ENCODE peak calls at places on chromosomes 13 and 19, in seven cellular contexts. One of them, this sample, is unnamed.

GRCh38 chr19:27794444-27795042 is 1418.4 kb downstream of the UQCRFS1 start:
- DNase-seq in aorta: no peak
- DNase-seq in esophagus squamous epithelium: no peak
- DNase-seq in pancreas: no peak
- DNase-seq in kidney: peak; percentile 75
- DNase-seq in tibial artery: no peak
- DNase-seq in A549: no peak
- DNase-seq in this sample: peak; percentile 37

GRCh38 chr13:106533940-106534843 is 1.3 kb downstream of the EFNB2 start:
- DNase-seq in pancreas: peak; percentile 47
- DNase-seq in aorta: peak; percentile 71
- DNase-seq in esophagus squamous epithelium: no peak
- DNase-seq in A549: no peak
- DNase-seq in kidney: peak; percentile 81
- DNase-seq in tibial artery: peak; percentile 73
- DNase-seq in this sample: no peak

GRCh38 chr13:101408992-101409656 is 7.2 kb downstream of the NALCN start:
- DNase-seq in tibial artery: no peak
- DNase-seq in A549: no peak
- DNase-seq in pancreas: no peak
- DNase-seq in aorta: no peak
- DNase-seq in esophagus squamous epithelium: no peak
- DNase-seq in kidney: no peak
- DNase-seq in this sample: no peak

GRCh38 chr19:41993612-41994483 is at the start of gene ATP1A3:
- DNase-seq in kidney: no peak
- DNase-seq in esophagus squamous epithelium: no peak
- DNase-seq in A549: peak; percentile 99
- DNase-seq in aorta: no peak
- DNase-seq in tibial artery: no peak
- DNase-seq in pancreas: peak; percentile 49
- DNase-seq in this sample: no peak

GRCh38 chr13:114283581-114283980 is 2.2 kb downstream of the UPF3A start:
- DNase-seq in kidney: no peak
- DNase-seq in pancreas: no peak
- DNase-seq in A549: no peak
- DNase-seq in aorta: no peak
- DNase-seq in tibial artery: no peak
- DNase-seq in esophagus squamous epithelium: no peak
- DNase-seq in this sample: no peak

GRCh38 chr19:46609511-46610412 is 8.6 kb downstream of the CALM3 start:
- DNase-seq in kidney: peak; percentile 62
- DNase-seq in aorta: peak; percentile 49
- DNase-seq in tibial artery: peak; percentile 61
- DNase-seq in pancreas: no peak
- DNase-seq in A549: no peak
- DNase-seq in esophagus squamous epithelium: no peak
- DNase-seq in this sample: no peak

GRCh38 chr13:37540228-37540627 is 58.3 kb downstream of the POSTN start:
- DNase-seq in tibial artery: no peak
- DNase-seq in A549: no peak
- DNase-seq in esophagus squamous epithelium: no peak
- DNase-seq in pancreas: no peak
- DNase-seq in aorta: no peak
- DNase-seq in kidney: no peak
- DNase-seq in this sample: no peak

GRCh38 chr19:9586764-9587163 is 2.5 kb upstream of the ZNF121 start:
- DNase-seq in tibial artery: no peak
- DNase-seq in pancreas: peak; percentile 45
- DNase-seq in aorta: peak; percentile 60
- DNase-seq in kidney: no peak
- DNase-seq in A549: no peak
- DNase-seq in esophagus squamous epithelium: no peak
- DNase-seq in this sample: peak; percentile 26

GRCh38 chr13:112877066-112877465 is 91.9 kb upstream of the MCF2L start:
- DNase-seq in tibial artery: no peak
- DNase-seq in A549: no peak
- DNase-seq in esophagus squamous epithelium: no peak
- DNase-seq in aorta: no peak
- DNase-seq in pancreas: no peak
- DNase-seq in kidney: peak; percentile 45
- DNase-seq in this sample: no peak

GRCh38 chr13:51977606-51978005 is 33.6 kb downstream of the ATP7B start:
- DNase-seq in pancreas: no peak
- DNase-seq in kidney: no peak
- DNase-seq in esophagus squamous epithelium: no peak
- DNase-seq in aorta: no peak
- DNase-seq in A549: no peak
- DNase-seq in tibial artery: no peak
- DNase-seq in this sample: no peak

GRCh38 chr13:94431569-94431968 is 47.9 kb downstream of the DCT start:
- DNase-seq in kidney: no peak
- DNase-seq in aorta: no peak
- DNase-seq in esophagus squamous epithelium: no peak
- DNase-seq in tibial artery: no peak
- DNase-seq in A549: no peak
- DNase-seq in pancreas: no peak
- DNase-seq in this sample: no peak

GRCh38 chr19:41144403-41144802 is 30.2 kb downstream of the CYP2F1 start:
- DNase-seq in kidney: no peak
- DNase-seq in tibial artery: peak; percentile 80
- DNase-seq in A549: peak; percentile 85
- DNase-seq in esophagus squamous epithelium: peak; percentile 15
- DNase-seq in pancreas: peak; percentile 79
- DNase-seq in aorta: peak; percentile 88
- DNase-seq in this sample: peak; percentile 50

GRCh38 chr19:16496613-16496983 is 404 bp downstream of the C19orf44 start:
- DNase-seq in esophagus squamous epithelium: no peak
- DNase-seq in kidney: no peak
- DNase-seq in pancreas: no peak
- DNase-seq in tibial artery: peak; percentile 75
- DNase-seq in aorta: no peak
- DNase-seq in A549: no peak
- DNase-seq in this sample: no peak

GRCh38 chr13:87903568-87903967 is 232.4 kb downstream of the SLITRK5 start:
- DNase-seq in esophagus squamous epithelium: no peak
- DNase-seq in A549: no peak
- DNase-seq in tibial artery: no peak
- DNase-seq in kidney: no peak
- DNase-seq in aorta: no peak
- DNase-seq in pancreas: no peak
- DNase-seq in this sample: no peak

GRCh38 chr19:30694156-30694555 is 322.0 kb downstream of the ZNF536 start:
- DNase-seq in esophagus squamous epithelium: no peak
- DNase-seq in kidney: no peak
- DNase-seq in tibial artery: no peak
- DNase-seq in aorta: no peak
- DNase-seq in pancreas: no peak
- DNase-seq in A549: no peak
- DNase-seq in this sample: no peak

GRCh38 chr13:95228130-95228529 is 73.1 kb downstream of the ABCC4 start:
- DNase-seq in tibial artery: no peak
- DNase-seq in A549: no peak
- DNase-seq in pancreas: no peak
- DNase-seq in kidney: no peak
- DNase-seq in aorta: no peak
- DNase-seq in esophagus squamous epithelium: no peak
- DNase-seq in this sample: no peak

GRCh38 chr19:19185853-19186728 is 5.9 kb downstream of the BORCS8 start:
- DNase-seq in esophagus squamous epithelium: no peak
- DNase-seq in tibial artery: no peak
- DNase-seq in kidney: no peak
- DNase-seq in pancreas: no peak
- DNase-seq in A549: no peak
- DNase-seq in aorta: no peak
- DNase-seq in this sample: no peak

GRCh38 chr13:30181856-30182651 is 125.3 kb downstream of the KATNAL1 start:
- DNase-seq in esophagus squamous epithelium: no peak
- DNase-seq in tibial artery: no peak
- DNase-seq in aorta: no peak
- DNase-seq in kidney: no peak
- DNase-seq in pancreas: no peak
- DNase-seq in A549: no peak
- DNase-seq in this sample: no peak

GRCh38 chr19:38384209-38385027 is 3.4 kb downstream of the GGN start:
- DNase-seq in esophagus squamous epithelium: no peak
- DNase-seq in pancreas: no peak
- DNase-seq in A549: peak; percentile 93
- DNase-seq in tibial artery: no peak
- DNase-seq in kidney: no peak
- DNase-seq in aorta: no peak
- DNase-seq in this sample: no peak

GRCh38 chr13:92739306-92739818 is 487.2 kb upstream of the GPC6 start:
- DNase-seq in aorta: no peak
- DNase-seq in pancreas: no peak
- DNase-seq in tibial artery: no peak
- DNase-seq in kidney: no peak
- DNase-seq in A549: no peak
- DNase-seq in esophagus squamous epithelium: no peak
- DNase-seq in this sample: no peak

GRCh38 chr13:59230484-59231264 is 933.1 kb downstream of the DIAPH3 start:
- DNase-seq in pancreas: no peak
- DNase-seq in kidney: no peak
- DNase-seq in aorta: no peak
- DNase-seq in A549: no peak
- DNase-seq in tibial artery: no peak
- DNase-seq in esophagus squamous epithelium: no peak
- DNase-seq in this sample: no peak

GRCh38 chr19:2261438-2262172 is 5.4 kb upstream of the JSRP1 start:
- DNase-seq in kidney: no peak
- DNase-seq in aorta: no peak
- DNase-seq in pancreas: no peak
- DNase-seq in tibial artery: no peak
- DNase-seq in A549: no peak
- DNase-seq in esophagus squamous epithelium: no peak
- DNase-seq in this sample: no peak

GRCh38 chr13:110568649-110569048 is 7.1 kb upstream of the RAB20 start:
- DNase-seq in aorta: no peak
- DNase-seq in pancreas: no peak
- DNase-seq in A549: no peak
- DNase-seq in esophagus squamous epithelium: no peak
- DNase-seq in kidney: no peak
- DNase-seq in tibial artery: no peak
- DNase-seq in this sample: no peak

GRCh38 chr19:38478273-38478971 is 44.9 kb downstream of the RYR1 start:
- DNase-seq in A549: peak; percentile 90
- DNase-seq in tibial artery: no peak
- DNase-seq in aorta: no peak
- DNase-seq in kidney: no peak
- DNase-seq in esophagus squamous epithelium: no peak
- DNase-seq in pancreas: no peak
- DNase-seq in this sample: no peak

GRCh38 chr19:19399733-19400438 is 5.6 kb upstream of the GATAD2A start:
- DNase-seq in tibial artery: no peak
- DNase-seq in A549: no peak
- DNase-seq in esophagus squamous epithelium: no peak
- DNase-seq in aorta: no peak
- DNase-seq in pancreas: no peak
- DNase-seq in kidney: peak; percentile 10
- DNase-seq in this sample: no peak

DNA sequence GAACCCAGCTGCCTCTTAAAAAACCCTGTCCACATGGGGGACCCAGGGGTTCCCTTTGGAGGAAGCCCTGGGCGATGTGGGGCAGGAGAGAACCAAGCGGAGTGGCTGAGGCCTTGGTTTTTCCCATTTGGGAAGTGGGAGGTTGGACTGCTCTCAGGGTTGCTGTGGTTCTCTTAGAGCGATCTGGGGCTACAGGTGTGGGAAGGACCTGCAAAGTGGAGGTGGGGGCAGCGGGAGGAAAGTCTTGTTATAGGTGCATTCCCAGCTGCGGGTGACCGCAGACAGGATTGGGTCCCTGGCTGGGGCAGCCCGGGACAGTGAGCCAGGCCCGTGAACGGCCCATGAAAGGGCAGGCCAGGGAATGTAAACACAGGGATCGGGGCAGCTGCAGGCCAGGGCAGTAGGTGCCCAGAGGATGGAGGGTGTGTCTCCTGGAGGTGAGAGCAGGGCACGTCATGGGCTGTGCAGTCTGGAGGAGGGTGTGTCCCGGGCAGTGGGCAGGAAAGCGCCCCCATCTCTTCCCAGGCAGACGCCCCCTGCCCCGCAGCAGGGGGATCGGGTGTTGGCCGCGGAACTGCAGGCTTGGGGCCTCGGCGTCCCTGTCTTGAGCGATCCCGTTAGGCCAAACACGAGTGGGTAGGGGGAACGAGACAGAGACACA is 767 bp downstream of the SLC25A23 start:
- DNase-seq in tibial artery: peak; percentile 67
- DNase-seq in esophagus squamous epithelium: no peak
- DNase-seq in A549: no peak
- DNase-seq in pancreas: peak; percentile 53
- DNase-seq in aorta: no peak
- DNase-seq in kidney: no peak
- DNase-seq in this sample: no peak
- H3K27ac ChIP-seq in tibial artery: peak overlapping the region; percentile 73
- H3K27ac ChIP-seq in esophagus squamous epithelium: peak overlapping the region; percentile 94
- H3K27ac ChIP-seq in A549: peak overlapping the region; percentile 79
- H3K27ac ChIP-seq in pancreas: no peak overlapping the region
- H3K27ac ChIP-seq in aorta: no peak overlapping the region
- H3K27ac ChIP-seq in kidney: no peak overlapping the region
- H3K27ac ChIP-seq in this sample: peak overlapping the region; percentile 73

DNA sequence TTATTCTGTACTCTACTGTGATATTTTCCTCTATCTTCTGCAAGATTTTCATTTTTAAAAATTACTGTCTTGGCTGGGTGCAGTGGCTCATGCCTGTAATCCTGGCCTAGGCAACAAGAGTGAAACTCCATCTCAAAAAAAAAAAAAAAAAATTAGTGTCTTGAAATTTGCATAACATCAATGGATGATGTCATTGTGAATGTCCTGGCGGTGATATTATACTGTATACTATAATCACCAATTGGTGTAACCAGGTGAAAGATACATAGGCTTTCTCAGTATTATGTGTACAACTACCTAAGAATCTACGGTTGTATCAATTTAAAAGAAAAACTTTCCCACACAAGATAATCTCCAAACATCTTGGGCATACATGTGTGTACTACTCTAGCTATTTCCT is 15.2 kb downstream of the ZNF331 start:
- DNase-seq in pancreas: no peak
- DNase-seq in esophagus squamous epithelium: no peak
- DNase-seq in aorta: no peak
- DNase-seq in tibial artery: no peak
- DNase-seq in A549: no peak
- DNase-seq in kidney: no peak
- DNase-seq in this sample: no peak
- H3K27ac ChIP-seq in pancreas: no peak overlapping the region
- H3K27ac ChIP-seq in esophagus squamous epithelium: peak overlapping the region; percentile 90
- H3K27ac ChIP-seq in aorta: no peak overlapping the region
- H3K27ac ChIP-seq in tibial artery: peak overlapping the region; percentile 89
- H3K27ac ChIP-seq in A549: no peak overlapping the region
- H3K27ac ChIP-seq in kidney: no peak overlapping the region
- H3K27ac ChIP-seq in this sample: no peak overlapping the region

GRCh38 chr13:35549481-35549880 is 73.0 kb upstream of the MAB21L1 start:
- DNase-seq in pancreas: no peak
- DNase-seq in kidney: no peak
- DNase-seq in A549: peak; percentile 0
- DNase-seq in esophagus squamous epithelium: no peak
- DNase-seq in tibial artery: no peak
- DNase-seq in aorta: no peak
- DNase-seq in this sample: no peak
- H3K27ac ChIP-seq in pancreas: no peak overlapping the region
- H3K27ac ChIP-seq in kidney: no peak overlapping the region
- H3K27ac ChIP-seq in A549: no peak overlapping the region
- H3K27ac ChIP-seq in esophagus squamous epithelium: no peak overlapping the region
- H3K27ac ChIP-seq in tibial artery: no peak overlapping the region
- H3K27ac ChIP-seq in aorta: no peak overlapping the region
- H3K27ac ChIP-seq in this sample: no peak overlapping the region

GRCh38 chr19:4506449-4507149 is 11.7 kb downstream of the PLIN4 start:
- DNase-seq in aorta: no peak
- DNase-seq in kidney: no peak
- DNase-seq in pancreas: peak; percentile 9
- DNase-seq in tibial artery: no peak
- DNase-seq in A549: no peak
- DNase-seq in esophagus squamous epithelium: no peak
- DNase-seq in this sample: no peak
- H3K27ac ChIP-seq in aorta: no peak overlapping the region
- H3K27ac ChIP-seq in kidney: no peak overlapping the region
- H3K27ac ChIP-seq in pancreas: no peak overlapping the region
- H3K27ac ChIP-seq in tibial artery: no peak overlapping the region
- H3K27ac ChIP-seq in A549: no peak overlapping the region
- H3K27ac ChIP-seq in esophagus squamous epithelium: no peak overlapping the region
- H3K27ac ChIP-seq in this sample: no peak overlapping the region

This sample was measured in substantia nigra.